ENCODE peak calls at places on chromosomes 13 and 19, in six cellular contexts. One of them, this sample, is unnamed.
A peak's percentile ranks its signal among the peaks of the same experiment; 100 is the strongest.

GRCh38 chr13:45417790-45418534 is at the start of gene SLC25A30:
- DNase-seq in KG1: peak; percentile 87
- DNase-seq in fibroblast of villous mesenchyme: peak; percentile 90
- DNase-seq in cardiac muscle cell: peak; percentile 95
- DNase-seq in NCI-H1092: peak; percentile 68
- DNase-seq in right atrium auricular region: peak; percentile 94
- DNase-seq in this sample: peak; percentile 94

GRCh38 chr13:50894504-50894903 is 15.1 kb upstream of the RNASEH2B start:
- DNase-seq in right atrium auricular region: no peak
- DNase-seq in cardiac muscle cell: peak; percentile 42
- DNase-seq in NCI-H1092: no peak
- DNase-seq in fibroblast of villous mesenchyme: no peak
- DNase-seq in KG1: no peak
- DNase-seq in this sample: no peak

GRCh38 chr19:28905996-28906395 is 307.0 kb downstream of the UQCRFS1 start:
- DNase-seq in NCI-H1092: no peak
- DNase-seq in cardiac muscle cell: no peak
- DNase-seq in right atrium auricular region: no peak
- DNase-seq in fibroblast of villous mesenchyme: no peak
- DNase-seq in KG1: no peak
- DNase-seq in this sample: no peak

GRCh38 chr19:5976768-5977167 is 1.2 kb downstream of the RANBP3 start:
- DNase-seq in fibroblast of villous mesenchyme: no peak
- DNase-seq in KG1: no peak
- DNase-seq in right atrium auricular region: no peak
- DNase-seq in NCI-H1092: no peak
- DNase-seq in cardiac muscle cell: no peak
- DNase-seq in this sample: no peak

GRCh38 chr13:102707465-102707864 is 12.6 kb upstream of the METTL21C start:
- DNase-seq in right atrium auricular region: no peak
- DNase-seq in cardiac muscle cell: no peak
- DNase-seq in fibroblast of villous mesenchyme: peak; percentile 95
- DNase-seq in NCI-H1092: peak; percentile 44
- DNase-seq in KG1: no peak
- DNase-seq in this sample: no peak

GRCh38 chr13:26558074-26558805 is 757 bp downstream of the WASF3 start:
- DNase-seq in cardiac muscle cell: peak; percentile 37
- DNase-seq in fibroblast of villous mesenchyme: peak; percentile 5
- DNase-seq in right atrium auricular region: no peak
- DNase-seq in NCI-H1092: no peak
- DNase-seq in KG1: no peak
- DNase-seq in this sample: no peak

GRCh38 chr19:58519087-58519354 is 589 bp downstream of the ZBTB45 start:
- DNase-seq in cardiac muscle cell: peak; percentile 87
- DNase-seq in NCI-H1092: peak; percentile 44
- DNase-seq in right atrium auricular region: peak; percentile 66
- DNase-seq in KG1: peak; percentile 83
- DNase-seq in fibroblast of villous mesenchyme: peak; percentile 79
- DNase-seq in this sample: peak; percentile 71

GRCh38 chr19:3919793-3920192 is 13.1 kb upstream of the NMRK2 start:
- DNase-seq in KG1: no peak
- DNase-seq in cardiac muscle cell: no peak
- DNase-seq in NCI-H1092: no peak
- DNase-seq in fibroblast of villous mesenchyme: no peak
- DNase-seq in right atrium auricular region: no peak
- DNase-seq in this sample: no peak

GRCh38 chr19:45444318-45445041 is 20.8 kb upstream of the ERCC1 start:
- DNase-seq in cardiac muscle cell: peak; percentile 95
- DNase-seq in right atrium auricular region: peak; percentile 95
- DNase-seq in KG1: no peak
- DNase-seq in fibroblast of villous mesenchyme: peak; percentile 93
- DNase-seq in NCI-H1092: no peak
- DNase-seq in this sample: peak; percentile 69

GRCh38 chr19:58346961-58347929 is 6.0 kb downstream of the A1BG start:
- DNase-seq in cardiac muscle cell: peak; percentile 91
- DNase-seq in fibroblast of villous mesenchyme: peak; percentile 78
- DNase-seq in KG1: peak; percentile 59
- DNase-seq in right atrium auricular region: peak; percentile 63
- DNase-seq in NCI-H1092: peak; percentile 44
- DNase-seq in this sample: peak; percentile 77

GRCh38 chr19:16208064-16208759 is 10.5 kb downstream of the AP1M1 start:
- DNase-seq in KG1: no peak
- DNase-seq in right atrium auricular region: no peak
- DNase-seq in fibroblast of villous mesenchyme: no peak
- DNase-seq in NCI-H1092: no peak
- DNase-seq in cardiac muscle cell: no peak
- DNase-seq in this sample: no peak

GRCh38 chr13:111336666-111337065 is 16.2 kb downstream of the TEX29 start:
- DNase-seq in NCI-H1092: no peak
- DNase-seq in cardiac muscle cell: no peak
- DNase-seq in right atrium auricular region: no peak
- DNase-seq in KG1: no peak
- DNase-seq in fibroblast of villous mesenchyme: peak; percentile 96
- DNase-seq in this sample: no peak

GRCh38 chr13:24605923-24606372 is 74.3 kb upstream of the ATP12A start:
- DNase-seq in NCI-H1092: no peak
- DNase-seq in fibroblast of villous mesenchyme: peak; percentile 56
- DNase-seq in KG1: no peak
- DNase-seq in right atrium auricular region: no peak
- DNase-seq in cardiac muscle cell: no peak
- DNase-seq in this sample: no peak

GRCh38 chr19:29275266-29275665 is 62.3 kb upstream of the UQCRFS1 start:
- DNase-seq in NCI-H1092: no peak
- DNase-seq in fibroblast of villous mesenchyme: no peak
- DNase-seq in KG1: no peak
- DNase-seq in cardiac muscle cell: no peak
- DNase-seq in right atrium auricular region: no peak
- DNase-seq in this sample: no peak

GRCh38 chr13:27158335-27158734 is 13.3 kb downstream of the USP12 start:
- DNase-seq in KG1: no peak
- DNase-seq in cardiac muscle cell: no peak
- DNase-seq in fibroblast of villous mesenchyme: no peak
- DNase-seq in NCI-H1092: no peak
- DNase-seq in right atrium auricular region: no peak
- DNase-seq in this sample: no peak

GRCh38 chr19:10776900-10777650 is 58.9 kb downstream of the TMED1 start:
- DNase-seq in right atrium auricular region: no peak
- DNase-seq in KG1: no peak
- DNase-seq in cardiac muscle cell: no peak
- DNase-seq in NCI-H1092: no peak
- DNase-seq in fibroblast of villous mesenchyme: no peak
- DNase-seq in this sample: no peak

GRCh38 chr19:16285769-16286564 is 38.7 kb upstream of the KLF2 start:
- DNase-seq in NCI-H1092: peak; percentile 87
- DNase-seq in cardiac muscle cell: peak; percentile 53
- DNase-seq in right atrium auricular region: no peak
- DNase-seq in KG1: no peak
- DNase-seq in fibroblast of villous mesenchyme: no peak
- DNase-seq in this sample: no peak

GRCh38 chr13:72290962-72291681 is 424.1 kb upstream of the DACH1 start:
- DNase-seq in KG1: no peak
- DNase-seq in right atrium auricular region: no peak
- DNase-seq in NCI-H1092: no peak
- DNase-seq in fibroblast of villous mesenchyme: no peak
- DNase-seq in cardiac muscle cell: no peak
- DNase-seq in this sample: no peak

GRCh38 chr19:3576696-3577443 is 4.1 kb downstream of the HMG20B start:
- DNase-seq in right atrium auricular region: no peak
- DNase-seq in KG1: no peak
- DNase-seq in fibroblast of villous mesenchyme: peak; percentile 64
- DNase-seq in NCI-H1092: no peak
- DNase-seq in cardiac muscle cell: peak; percentile 75
- DNase-seq in this sample: no peak

This sample was measured in cerebellar cortex.